ENCODE peak calls at places on chromosomes 7 and 10, in nine cellular contexts. One of them, this sample, is unnamed.

GRCh38 chr7:112422842-112423496 is 27.3 kb upstream of the IFRD1 start:
- DNase-seq in heart left ventricle: peak
- DNase-seq in PC-3: peak
- DNase-seq in GM12864: peak
- DNase-seq in foreskin fibroblast: peak
- DNase-seq in cardiac fibroblast: peak
- DNase-seq in hepatocyte: peak
- DNase-seq in nephron progenitor cell: peak
- DNase-seq in neural crest cell: no peak
- DNase-seq in this sample: peak

GRCh38 chr7:102193806-102194205 is 92.9 kb upstream of the SH2B2 start:
- DNase-seq in heart left ventricle: no peak
- DNase-seq in PC-3: no peak
- DNase-seq in GM12864: no peak
- DNase-seq in foreskin fibroblast: peak
- DNase-seq in cardiac fibroblast: peak
- DNase-seq in hepatocyte: peak
- DNase-seq in nephron progenitor cell: no peak
- DNase-seq in neural crest cell: no peak
- DNase-seq in this sample: no peak

GRCh38 chr10:97683556-97684357 is 3.3 kb downstream of the AVPI1 start:
- DNase-seq in heart left ventricle: no peak
- DNase-seq in PC-3: peak
- DNase-seq in GM12864: no peak
- DNase-seq in foreskin fibroblast: peak
- DNase-seq in cardiac fibroblast: peak
- DNase-seq in hepatocyte: no peak
- DNase-seq in nephron progenitor cell: no peak
- DNase-seq in neural crest cell: no peak
- DNase-seq in this sample: peak

GRCh38 chr7:46633200-46633599 is 712.1 kb upstream of the IGFBP3 start:
- DNase-seq in heart left ventricle: no peak
- DNase-seq in PC-3: no peak
- DNase-seq in GM12864: no peak
- DNase-seq in foreskin fibroblast: no peak
- DNase-seq in cardiac fibroblast: no peak
- DNase-seq in hepatocyte: no peak
- DNase-seq in nephron progenitor cell: no peak
- DNase-seq in neural crest cell: no peak
- DNase-seq in this sample: no peak

GRCh38 chr7:96547371-96547811 is 162.3 kb downstream of the SEM1 start:
- DNase-seq in heart left ventricle: no peak
- DNase-seq in PC-3: peak
- DNase-seq in GM12864: no peak
- DNase-seq in foreskin fibroblast: no peak
- DNase-seq in cardiac fibroblast: no peak
- DNase-seq in hepatocyte: no peak
- DNase-seq in nephron progenitor cell: no peak
- DNase-seq in neural crest cell: no peak
- DNase-seq in this sample: peak

GRCh38 chr10:110344622-110345021 is 39.9 kb upstream of the SMNDC1 start:
- DNase-seq in heart left ventricle: no peak
- DNase-seq in PC-3: no peak
- DNase-seq in GM12864: no peak
- DNase-seq in foreskin fibroblast: no peak
- DNase-seq in cardiac fibroblast: no peak
- DNase-seq in hepatocyte: no peak
- DNase-seq in nephron progenitor cell: no peak
- DNase-seq in neural crest cell: no peak
- DNase-seq in this sample: no peak

GRCh38 chr10:60341969-60342368 is 47.7 kb downstream of the ANK3 start:
- DNase-seq in heart left ventricle: no peak
- DNase-seq in PC-3: no peak
- DNase-seq in GM12864: no peak
- DNase-seq in foreskin fibroblast: no peak
- DNase-seq in cardiac fibroblast: no peak
- DNase-seq in hepatocyte: no peak
- DNase-seq in nephron progenitor cell: no peak
- DNase-seq in neural crest cell: no peak
- DNase-seq in this sample: no peak

GRCh38 chr10:70374775-70375614 is 7.4 kb downstream of the LRRC20 start:
- DNase-seq in heart left ventricle: no peak
- DNase-seq in PC-3: no peak
- DNase-seq in GM12864: no peak
- DNase-seq in foreskin fibroblast: no peak
- DNase-seq in cardiac fibroblast: peak
- DNase-seq in hepatocyte: no peak
- DNase-seq in nephron progenitor cell: no peak
- DNase-seq in neural crest cell: no peak
- DNase-seq in this sample: no peak

GRCh38 chr10:88979603-88980002 is 11.0 kb upstream of the FAS start:
- DNase-seq in heart left ventricle: no peak
- DNase-seq in PC-3: no peak
- DNase-seq in GM12864: no peak
- DNase-seq in foreskin fibroblast: no peak
- DNase-seq in cardiac fibroblast: no peak
- DNase-seq in hepatocyte: no peak
- DNase-seq in nephron progenitor cell: no peak
- DNase-seq in neural crest cell: no peak
- DNase-seq in this sample: no peak

GRCh38 chr10:88980247-88980646 is 10.4 kb upstream of the FAS start:
- DNase-seq in heart left ventricle: no peak
- DNase-seq in PC-3: no peak
- DNase-seq in GM12864: no peak
- DNase-seq in foreskin fibroblast: no peak
- DNase-seq in cardiac fibroblast: no peak
- DNase-seq in hepatocyte: no peak
- DNase-seq in nephron progenitor cell: no peak
- DNase-seq in neural crest cell: no peak
- DNase-seq in this sample: no peak

GRCh38 chr10:88978463-88978862 is 12.1 kb upstream of the FAS start:
- DNase-seq in heart left ventricle: no peak
- DNase-seq in PC-3: no peak
- DNase-seq in GM12864: no peak
- DNase-seq in foreskin fibroblast: no peak
- DNase-seq in cardiac fibroblast: no peak
- DNase-seq in hepatocyte: no peak
- DNase-seq in nephron progenitor cell: no peak
- DNase-seq in neural crest cell: no peak
- DNase-seq in this sample: no peak

GRCh38 chr10:88980836-88981235 is 9.8 kb upstream of the FAS start:
- DNase-seq in heart left ventricle: no peak
- DNase-seq in PC-3: no peak
- DNase-seq in GM12864: no peak
- DNase-seq in foreskin fibroblast: no peak
- DNase-seq in cardiac fibroblast: no peak
- DNase-seq in hepatocyte: no peak
- DNase-seq in nephron progenitor cell: no peak
- DNase-seq in neural crest cell: no peak
- DNase-seq in this sample: no peak

DNA sequence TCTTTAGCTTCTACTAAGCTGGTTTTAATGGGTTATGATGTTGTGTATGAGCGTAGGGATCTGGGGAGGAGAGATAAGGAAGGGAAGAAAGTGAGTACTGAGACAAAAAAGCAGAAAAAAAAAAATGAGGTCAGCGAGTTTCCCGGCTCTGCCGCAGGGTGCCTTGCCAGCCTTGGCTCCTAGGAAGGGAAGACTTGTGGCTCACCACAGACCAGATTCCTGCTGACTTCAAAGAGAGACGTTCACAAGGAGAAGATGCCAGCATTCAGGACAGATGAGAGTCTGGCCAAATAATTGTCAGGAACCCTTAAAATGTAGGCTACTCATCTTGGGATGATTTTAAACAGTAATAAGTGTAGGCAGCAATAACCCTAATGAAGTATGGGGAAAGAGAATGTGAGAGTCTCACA is 11.4 kb upstream of the FAS start:
- DNase-seq in heart left ventricle: peak
- DNase-seq in PC-3: no peak
- DNase-seq in GM12864: no peak
- DNase-seq in foreskin fibroblast: peak
- DNase-seq in cardiac fibroblast: peak
- DNase-seq in hepatocyte: peak
- DNase-seq in nephron progenitor cell: no peak
- DNase-seq in neural crest cell: no peak
- DNase-seq in this sample: peak
- TF ChIP-seq CTCF in heart left ventricle: no peak
- TF ChIP-seq CTCF in PC-3: no peak
- TF ChIP-seq CTCF in GM12864: no peak
- TF ChIP-seq CTCF in foreskin fibroblast: no peak
- TF ChIP-seq CTCF in cardiac fibroblast: no peak
- TF ChIP-seq CTCF in hepatocyte: no peak
- TF ChIP-seq CTCF in nephron progenitor cell: no peak
- TF ChIP-seq CTCF in neural crest cell: no peak
- TF ChIP-seq CTCF in this sample: no peak

GRCh38 chr10:30390207-30390606 is 41.1 kb upstream of the MTPAP start:
- DNase-seq in heart left ventricle: no peak
- DNase-seq in PC-3: no peak
- DNase-seq in GM12864: no peak
- DNase-seq in foreskin fibroblast: no peak
- DNase-seq in cardiac fibroblast: no peak
- DNase-seq in hepatocyte: no peak
- DNase-seq in nephron progenitor cell: no peak
- DNase-seq in neural crest cell: no peak
- DNase-seq in this sample: no peak

GRCh38 chr10:30384791-30385201 is 35.7 kb upstream of the MTPAP start:
- DNase-seq in heart left ventricle: no peak
- DNase-seq in PC-3: peak
- DNase-seq in GM12864: no peak
- DNase-seq in foreskin fibroblast: peak
- DNase-seq in cardiac fibroblast: peak
- DNase-seq in hepatocyte: peak
- DNase-seq in nephron progenitor cell: no peak
- DNase-seq in neural crest cell: peak
- DNase-seq in this sample: peak

GRCh38 chr10:30389543-30389942 is 40.5 kb upstream of the MTPAP start:
- DNase-seq in heart left ventricle: no peak
- DNase-seq in PC-3: no peak
- DNase-seq in GM12864: no peak
- DNase-seq in foreskin fibroblast: no peak
- DNase-seq in cardiac fibroblast: no peak
- DNase-seq in hepatocyte: no peak
- DNase-seq in nephron progenitor cell: no peak
- DNase-seq in neural crest cell: no peak
- DNase-seq in this sample: no peak

GRCh38 chr10:30386801-30387588 is 37.9 kb upstream of the MTPAP start:
- DNase-seq in heart left ventricle: no peak
- DNase-seq in PC-3: peak
- DNase-seq in GM12864: no peak
- DNase-seq in foreskin fibroblast: no peak
- DNase-seq in cardiac fibroblast: no peak
- DNase-seq in hepatocyte: no peak
- DNase-seq in nephron progenitor cell: no peak
- DNase-seq in neural crest cell: no peak
- DNase-seq in this sample: peak

DNA sequence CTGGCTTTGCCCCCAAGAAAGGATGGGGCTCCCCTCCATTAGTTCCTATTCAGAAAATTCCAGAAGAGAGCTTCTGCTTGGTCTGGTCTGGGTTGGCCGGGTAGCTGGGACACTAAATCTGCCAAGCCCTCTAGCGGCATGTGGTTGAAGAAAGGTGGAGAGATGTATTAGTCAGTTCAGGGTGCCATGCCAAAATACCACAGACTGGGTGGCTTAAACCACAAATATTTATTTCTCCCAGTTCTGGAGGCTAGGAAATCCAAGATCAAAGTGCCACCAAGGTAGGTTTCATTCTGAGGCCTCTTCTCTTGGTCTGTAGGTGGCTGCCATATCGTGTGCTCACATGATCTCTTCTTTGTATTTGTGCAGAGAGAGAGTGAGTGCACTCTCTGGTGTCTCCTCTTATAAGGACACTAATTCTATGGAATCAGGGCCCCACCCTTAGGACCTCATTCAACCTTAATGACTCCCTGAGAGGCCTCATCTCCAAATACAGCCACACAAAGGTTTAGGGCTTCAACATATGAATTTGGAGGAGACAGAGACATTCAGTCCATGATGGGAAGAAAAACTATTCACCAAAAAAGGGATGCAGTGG is 38.7 kb upstream of the MTPAP start:
- DNase-seq in heart left ventricle: no peak
- DNase-seq in PC-3: peak
- DNase-seq in GM12864: no peak
- DNase-seq in foreskin fibroblast: peak
- DNase-seq in cardiac fibroblast: peak
- DNase-seq in hepatocyte: no peak
- DNase-seq in nephron progenitor cell: no peak
- DNase-seq in neural crest cell: no peak
- DNase-seq in this sample: peak
- TF ChIP-seq CTCF in heart left ventricle: no peak
- TF ChIP-seq CTCF in PC-3: peak
- TF ChIP-seq CTCF in GM12864: no peak
- TF ChIP-seq CTCF in foreskin fibroblast: no peak
- TF ChIP-seq CTCF in cardiac fibroblast: peak
- TF ChIP-seq CTCF in hepatocyte: no peak
- TF ChIP-seq CTCF in nephron progenitor cell: no peak
- TF ChIP-seq CTCF in neural crest cell: no peak
- TF ChIP-seq CTCF in this sample: peak

DNA sequence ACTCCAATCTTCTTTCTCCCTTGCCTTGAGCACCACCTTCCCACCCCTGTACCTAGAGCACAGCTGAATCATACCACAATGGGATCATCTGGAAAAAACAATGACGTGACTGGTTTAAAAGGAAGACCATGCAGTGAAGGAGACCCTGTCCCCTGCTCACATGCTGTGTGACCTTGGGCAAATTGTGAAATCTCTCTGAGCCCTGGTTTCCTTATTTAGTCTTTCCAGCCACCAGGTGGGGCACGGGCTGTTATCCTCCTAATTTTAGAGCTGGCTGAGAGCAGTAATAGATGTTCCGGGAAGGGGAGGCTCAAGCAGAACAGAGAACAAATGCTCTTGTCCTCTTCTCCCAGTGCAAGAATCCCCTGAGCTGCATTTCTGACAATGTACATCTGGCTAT is 198.3 kb downstream of the RPS24 start:
- DNase-seq in heart left ventricle: no peak
- DNase-seq in PC-3: peak
- DNase-seq in GM12864: no peak
- DNase-seq in foreskin fibroblast: no peak
- DNase-seq in cardiac fibroblast: peak
- DNase-seq in hepatocyte: peak
- DNase-seq in nephron progenitor cell: no peak
- DNase-seq in neural crest cell: no peak
- DNase-seq in this sample: peak
- TF ChIP-seq CTCF in heart left ventricle: peak
- TF ChIP-seq CTCF in PC-3: peak
- TF ChIP-seq CTCF in GM12864: peak
- TF ChIP-seq CTCF in foreskin fibroblast: peak
- TF ChIP-seq CTCF in cardiac fibroblast: peak
- TF ChIP-seq CTCF in hepatocyte: peak
- TF ChIP-seq CTCF in nephron progenitor cell: no peak
- TF ChIP-seq CTCF in neural crest cell: peak
- TF ChIP-seq CTCF in this sample: peak

GRCh38 chr10:36499696-36500095 is 625.7 kb upstream of the ANKRD30A start:
- DNase-seq in heart left ventricle: no peak
- DNase-seq in PC-3: peak
- DNase-seq in GM12864: no peak
- DNase-seq in foreskin fibroblast: no peak
- DNase-seq in cardiac fibroblast: no peak
- DNase-seq in hepatocyte: no peak
- DNase-seq in nephron progenitor cell: no peak
- DNase-seq in neural crest cell: no peak
- DNase-seq in this sample: no peak

GRCh38 chr10:36506696-36507477 is 618.5 kb upstream of the ANKRD30A start:
- DNase-seq in heart left ventricle: no peak
- DNase-seq in PC-3: no peak
- DNase-seq in GM12864: no peak
- DNase-seq in foreskin fibroblast: no peak
- DNase-seq in cardiac fibroblast: no peak
- DNase-seq in hepatocyte: no peak
- DNase-seq in nephron progenitor cell: no peak
- DNase-seq in neural crest cell: no peak
- DNase-seq in this sample: no peak

GRCh38 chr10:36504752-36505151 is 620.6 kb upstream of the ANKRD30A start:
- DNase-seq in heart left ventricle: no peak
- DNase-seq in PC-3: peak
- DNase-seq in GM12864: no peak
- DNase-seq in foreskin fibroblast: no peak
- DNase-seq in cardiac fibroblast: peak
- DNase-seq in hepatocyte: no peak
- DNase-seq in nephron progenitor cell: no peak
- DNase-seq in neural crest cell: no peak
- DNase-seq in this sample: peak
- TF ChIP-seq CTCF in heart left ventricle: peak
- TF ChIP-seq CTCF in PC-3: peak
- TF ChIP-seq CTCF in GM12864: no peak
- TF ChIP-seq CTCF in foreskin fibroblast: no peak
- TF ChIP-seq CTCF in cardiac fibroblast: peak
- TF ChIP-seq CTCF in hepatocyte: no peak
- TF ChIP-seq CTCF in nephron progenitor cell: no peak
- TF ChIP-seq CTCF in neural crest cell: no peak
- TF ChIP-seq CTCF in this sample: no peak